ENCODE peak calls at places on chromosome 22, in four cellular contexts. P is K562, G is HepG2, M is Panc1. U is an unnamed sample.

GRCh38 chr22:26621663-26622062 is at the start of gene CRYBA4:
- DNase-seq in G (no peak), M (no peak), P (no peak), U (no peak)

GRCh38 chr22:35556666-35557065 is 16.0 kb downstream of the RASD2 start:
- DNase-seq in P (no peak), G (no peak), M (no peak), U (no peak)

GRCh38 chr22:17213976-17214375 is 5.3 kb downstream of the ADA2 start:
- DNase-seq in M (no peak), G (peak), P (peak), U (peak)

GRCh38 chr22:37186228-37186996 is 1.6 kb downstream of the C1QTNF6 start:
- DNase-seq in P (peak), G (peak), M (no peak), U (peak)

GRCh38 chr22:29312218-29313125 is 3.0 kb downstream of the RASL10A start:
- DNase-seq in M (no peak), G (no peak), P (no peak), U (no peak)

GRCh38 chr22:17542452-17542851 is 20.8 kb upstream of the SLC25A18 start:
- DNase-seq in M (no peak), P (no peak), G (no peak), U (no peak)

GRCh38 chr22:41367680-41368542 is 13.8 kb upstream of the TEF start:
- DNase-seq in G (peak), M (no peak), P (no peak), U (no peak)

GRCh38 chr22:42925598-42925997 is 68.5 kb upstream of the ARFGAP3 start:
- DNase-seq in G (no peak), P (no peak), M (no peak), U (no peak)

GRCh38 chr22:20562607-20563463 is 55.4 kb downstream of the MED15 start:
- DNase-seq in P (no peak), G (no peak), M (no peak), U (no peak)

GRCh38 chr22:36470994-36471331 is 10.5 kb downstream of the TXN2 start:
- DNase-seq in P (no peak), M (no peak), G (no peak), U (no peak)

GRCh38 chr22:35496768-35497312 is 43.8 kb upstream of the RASD2 start:
- DNase-seq in M (no peak), G (no peak), P (no peak), U (no peak)

GRCh38 chr22:40491990-40492631 is 121.7 kb downstream of the SGSM3 start:
- DNase-seq in G (no peak), P (no peak), M (no peak), U (no peak)

GRCh38 chr22:29938285-29938693 is 55.3 kb downstream of the MTMR3 start:
- DNase-seq in M (no peak), G (no peak), P (no peak), U (no peak)

GRCh38 chr22:21845558-21846452 is 21.6 kb downstream of the MAPK1 start:
- DNase-seq in P (no peak), G (no peak), M (no peak), U (no peak)

GRCh38 chr22:48744283-48744641 is 1083.4 kb downstream of the BRD1 start:
- DNase-seq in P (no peak), G (no peak), M (no peak), U (no peak)

GRCh38 chr22:30398685-30399680 is 2.2 kb downstream of the SEC14L2 start:
- DNase-seq in P (no peak), M (no peak), G (no peak), U (no peak)

GRCh38 chr22:22753526-22754267 is 109.3 kb downstream of the GGTLC2 start:
- DNase-seq in G (peak), M (no peak), P (peak), U (peak)

GRCh38 chr22:40679964-40680818 is 907 bp downstream of the MCHR1 start:
- DNase-seq in G (no peak), P (no peak), M (no peak), U (no peak)

GRCh38 chr22:37203354-37204044 is 8.8 kb downstream of the SSTR3 start:
- DNase-seq in P (peak), M (no peak), G (no peak), U (no peak)

GRCh38 chr22:30195245-30196140 is 51.1 kb downstream of the LIF start:
- DNase-seq in G (peak), P (no peak), M (no peak), U (no peak)

GRCh38 chr22:26660961-26661578 is 3.7 kb downstream of the MIAT start:
- DNase-seq in M (no peak), P (no peak), G (no peak), U (no peak)

GRCh38 chr22:43303751-43304150 is 39.4 kb downstream of the SCUBE1 start:
- DNase-seq in M (no peak), G (no peak), P (no peak), U (no peak)

GRCh38 chr22:21641417-21641794 is 696 bp upstream of the SDF2L1 start:
- DNase-seq in P (peak), M (no peak), G (peak), U (no peak)

GRCh38 chr22:37161442-37161841 is 11.7 kb upstream of the IL2RB start:
- DNase-seq in G (peak), M (no peak), P (peak), U (peak)

GRCh38 chr22:27810566-27810965 is 9.0 kb upstream of the MN1 start:
- DNase-seq in P (no peak), G (peak), M (no peak), U (no peak)

GRCh38 chr22:46140989-46141928 is 9.1 kb upstream of the PPARA start:
- DNase-seq in P (no peak), M (no peak), G (no peak), U (no peak)
- TF ChIP-seq TCF7L2 in P (no peak), M (no peak), G (no peak), U (no peak)

DNA sequence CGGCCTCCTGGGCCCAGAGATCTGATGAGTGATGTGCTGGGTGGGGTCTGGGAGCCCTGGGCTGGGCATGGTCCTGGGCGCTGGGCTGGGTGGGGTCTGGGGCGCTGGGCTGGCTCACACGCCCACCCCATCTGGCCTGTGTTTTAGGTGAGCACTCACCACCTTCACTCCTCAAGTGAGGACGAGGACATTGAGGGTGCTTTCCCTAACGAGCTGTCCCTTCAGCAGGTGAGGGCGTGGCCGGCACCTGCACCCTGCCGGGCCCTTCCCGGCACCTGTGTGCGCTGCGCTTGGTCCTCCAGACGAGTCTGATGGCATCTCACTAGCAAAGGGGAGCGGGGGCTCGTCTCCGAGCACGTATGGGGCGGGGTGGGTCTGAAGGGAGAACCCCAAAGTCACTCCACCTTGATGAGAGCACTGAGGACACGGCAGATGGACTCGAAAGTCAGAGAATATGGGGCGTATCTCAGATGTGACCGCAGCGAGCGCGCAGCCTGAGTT is 37.9 kb downstream of the SBF1 start:
- DNase-seq in P (no peak), G (no peak), M (no peak), U (no peak)
- TF ChIP-seq TCF7L2 in P (no peak), G (no peak), M (no peak), U (no peak)

GRCh38 chr22:38296372-38296771 is 20.9 kb downstream of the CSNK1E start:
- DNase-seq in P (no peak), M (no peak), G (no peak), U (no peak)

GRCh38 chr22:38299001-38299651 is 18.1 kb downstream of the CSNK1E start:
- DNase-seq in G (no peak), P (no peak), M (no peak), U (no peak)

GRCh38 chr22:38299758-38300157 is 17.5 kb downstream of the CSNK1E start:
- DNase-seq in P (no peak), M (no peak), G (no peak), U (no peak)

GRCh38 chr22:38300197-38300945 is 16.9 kb downstream of the CSNK1E start:
- DNase-seq in G (no peak), M (no peak), P (no peak), U (no peak)

GRCh38 chr22:38298312-38299000 is 18.8 kb downstream of the CSNK1E start:
- DNase-seq in M (no peak), G (no peak), P (peak), U (peak)
- TF ChIP-seq TCF7L2 in M (no peak), G (no peak), P (no peak), U (no peak)

GRCh38 chr22:32042924-32043323 is at the start of gene SLC5A1:
- DNase-seq in G (no peak), M (no peak), P (no peak), U (no peak)
- TF ChIP-seq TCF7L2 in G (no peak), M (no peak), P (no peak), U (no peak)

U was measured in HCT116.